ENCODE peak calls at places on chromosomes 13 and 19, in seven cellular contexts. S is vagina, Q is heart left ventricle, J is adrenal gland, E is lower leg skin, X is H1, P is stomach. A is an unnamed sample.

GRCh38 chr13:46663216-46663615 is 110.2 kb downstream of the LRCH1 start:
- DNase-seq in E (no peak), S (no peak), X (no peak), Q (no peak), P (no peak), J (no peak), A (no peak)

GRCh38 chr19:50205681-50206138 is 2.3 kb downstream of the MYH14 start:
- DNase-seq in E (no peak), S (no peak), Q (no peak), J (no peak), X (peak; percentile 64), P (peak; percentile 85), A (no peak)

GRCh38 chr13:26344980-26345379 is 91.1 kb downstream of the CDK8 start:
- DNase-seq in J (no peak), Q (no peak), S (no peak), X (no peak), P (no peak), E (no peak), A (no peak)

GRCh38 chr13:99909836-99910619 is 61.5 kb downstream of the ZIC5 start:
- DNase-seq in J (peak; percentile 49), E (no peak), Q (no peak), P (peak; percentile 59), X (no peak), S (no peak), A (no peak)

GRCh38 chr13:25879466-25879865 is 172.3 kb downstream of the SHISA2 start:
- DNase-seq in X (no peak), S (no peak), P (no peak), Q (no peak), E (no peak), J (no peak), A (no peak)

GRCh38 chr13:70255406-70255991 is 147.2 kb upstream of the KLHL1 start:
- DNase-seq in E (no peak), S (no peak), Q (peak; percentile 43), X (no peak), P (no peak), J (no peak), A (no peak)

GRCh38 chr13:110932588-110932987 is 17.7 kb upstream of the ANKRD10 start:
- DNase-seq in S (no peak), X (no peak), P (no peak), E (no peak), J (no peak), Q (no peak), A (no peak)

GRCh38 chr19:20038358-20039202 is 725 bp downstream of the ZNF682 start:
- DNase-seq in E (no peak), J (no peak), X (no peak), Q (no peak), S (no peak), P (no peak), A (no peak)

GRCh38 chr13:49436890-49437289 is 7.0 kb downstream of the CAB39L start:
- DNase-seq in X (no peak), J (peak; percentile 57), P (no peak), Q (no peak), S (no peak), E (no peak), A (peak; percentile 48)

GRCh38 chr19:43883864-43884263 is 51.2 kb downstream of the ZNF45 start:
- DNase-seq in E (no peak), J (no peak), Q (no peak), P (no peak), X (no peak), S (no peak), A (no peak)

GRCh38 chr19:906480-906879 is 6.5 kb downstream of the R3HDM4 start:
- DNase-seq in S (no peak), J (no peak), Q (no peak), E (no peak), X (no peak), P (no peak), A (no peak)

GRCh38 chr19:50207730-50208129 is 4.3 kb downstream of the MYH14 start:
- DNase-seq in J (no peak), S (no peak), E (no peak), P (no peak), Q (no peak), X (no peak), A (no peak)

GRCh38 chr13:20127563-20128458 is 33.0 kb downstream of the GJA3 start:
- DNase-seq in J (peak; percentile 76), X (peak; percentile 84), P (peak; percentile 70), Q (peak; percentile 88), S (no peak), E (peak; percentile 92), A (peak; percentile 32)

GRCh38 chr13:48431987-48432615 is 19.2 kb upstream of the LPAR6 start:
- DNase-seq in X (no peak), J (no peak), Q (no peak), S (no peak), P (no peak), E (no peak), A (no peak)

GRCh38 chr19:18167975-18168645 is 5.5 kb upstream of the IFI30 start:
- DNase-seq in X (peak; percentile 84), P (peak; percentile 59), J (peak; percentile 63), Q (no peak), E (no peak), S (no peak), A (no peak)

GRCh38 chr19:40252395-40252794 is 25.9 kb upstream of the CCNP start:
- DNase-seq in S (no peak), P (no peak), J (no peak), X (no peak), Q (peak; percentile 3), E (no peak), A (no peak)

GRCh38 chr13:32427852-32428580 is at the start of gene N4BP2L1:
- DNase-seq in J (peak; percentile 73), P (peak; percentile 71), Q (peak; percentile 85), X (peak; percentile 76), S (no peak), E (peak; percentile 97), A (peak; percentile 75)

GRCh38 chr13:32426981-32427851 is 714 bp downstream of the N4BP2L1 start:
- DNase-seq in Q (peak; percentile 69), E (peak; percentile 90), X (peak; percentile 82), J (peak; percentile 50), S (no peak), P (peak; percentile 57), A (peak; percentile 64)

GRCh38 chr13:32430018-32430747 is 2.3 kb upstream of the N4BP2L1 start:
- DNase-seq in P (no peak), X (no peak), E (no peak), S (no peak), Q (no peak), J (no peak), A (no peak)

GRCh38 chr13:32429406-32429909 is 1.5 kb upstream of the N4BP2L1 start:
- DNase-seq in P (no peak), E (no peak), S (no peak), Q (no peak), X (no peak), J (no peak), A (no peak)

GRCh38 chr13:32428581-32429072 is 697 bp upstream of the N4BP2L1 start:
- DNase-seq in J (peak; percentile 12), Q (no peak), P (no peak), E (no peak), X (no peak), S (no peak), A (no peak)
- H3K4me3 ChIP-seq in J (peak overlapping the region; percentile 96), Q (peak overlapping the region; percentile 82), P (peak overlapping the region; percentile 89), E (no peak overlapping the region), X (peak overlapping the region; percentile 61), S (peak overlapping the region; percentile 87), A (peak overlapping the region; percentile 97)

DNA sequence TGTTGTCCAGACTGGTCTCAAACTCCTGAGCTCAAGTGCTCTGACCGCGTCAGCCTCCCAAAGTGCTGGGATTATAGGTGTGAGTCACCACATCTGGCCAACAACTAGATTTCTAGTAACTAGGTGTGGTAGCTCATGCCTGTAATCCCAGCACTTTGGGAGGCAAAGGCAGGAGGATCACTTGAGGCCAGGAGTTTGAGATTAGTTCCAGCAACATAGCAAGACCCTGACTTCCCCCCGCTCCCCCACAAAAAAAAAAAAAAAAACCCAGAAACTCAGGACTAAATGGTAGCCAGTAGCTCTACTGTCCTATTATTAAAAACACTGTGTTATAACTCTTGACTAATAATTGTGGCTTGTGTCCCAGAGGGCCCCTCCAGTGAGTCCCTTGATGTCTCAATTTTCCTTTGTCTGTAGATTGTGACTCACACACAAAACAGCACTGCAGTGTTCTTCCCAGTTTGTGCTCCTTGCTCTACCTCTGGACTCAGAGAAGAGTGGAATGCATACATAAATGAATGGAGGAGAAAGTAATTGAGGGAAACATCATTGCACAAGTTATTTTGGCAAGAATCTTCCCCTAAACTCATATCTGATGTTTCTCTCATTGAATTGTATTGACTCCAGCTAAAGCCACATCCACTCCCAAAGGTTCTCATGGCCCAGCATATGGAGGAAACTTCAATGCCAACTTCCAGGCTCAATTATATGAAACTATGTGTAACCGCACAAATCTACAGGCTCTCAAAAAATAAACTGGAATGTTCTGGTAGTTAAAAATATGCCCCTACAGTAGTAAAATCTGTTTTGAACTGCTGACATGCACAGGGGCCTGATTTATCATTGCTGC is 8.8 kb downstream of the TPT1 start:
- DNase-seq in P (no peak), E (no peak), Q (no peak), J (peak; percentile 77), X (no peak), S (no peak), A (no peak)
- TF ChIP-seq POLR2A in P (no peak), E (no peak), Q (no peak), J (no peak), X (peak; percentile 4), S (no peak), A (no peak)

DNA sequence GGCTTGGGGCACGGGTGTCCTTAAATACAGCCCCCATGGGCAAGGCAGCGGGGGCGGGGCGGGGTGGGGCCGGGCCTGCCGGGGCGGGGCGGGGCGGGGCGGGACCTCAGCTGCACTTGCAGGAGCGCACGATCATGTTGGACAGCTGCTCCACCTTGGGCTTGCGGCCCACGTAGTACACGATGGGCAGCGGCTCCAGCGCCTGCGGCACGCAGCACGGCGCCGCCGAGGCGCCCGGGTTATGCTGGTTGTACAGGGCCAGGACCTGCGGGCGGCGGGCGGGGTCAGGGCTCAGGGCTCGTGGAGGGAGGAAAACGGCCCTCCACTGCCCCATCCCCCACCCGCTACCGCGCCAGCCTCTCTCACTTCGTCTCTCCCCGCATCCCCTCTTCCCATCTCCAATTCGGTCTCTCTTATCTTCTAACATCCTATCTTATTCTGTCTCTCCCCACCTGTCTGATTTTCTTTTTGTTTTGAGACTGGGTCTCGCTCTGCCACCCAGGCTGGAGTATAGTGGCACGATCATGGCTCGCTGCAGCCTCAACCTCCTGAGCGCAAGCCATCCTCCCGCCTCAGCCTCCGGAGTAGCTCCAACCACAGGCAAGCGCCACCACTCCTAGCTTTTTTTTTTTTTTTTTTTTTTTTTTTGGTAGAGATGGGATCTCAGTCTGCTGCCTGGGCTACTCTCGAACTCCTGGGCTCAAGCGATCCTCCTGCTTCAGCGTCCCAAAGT is 21.1 kb downstream of the CCDC97 start:
- DNase-seq in P (no peak), E (no peak), S (no peak), J (no peak), X (no peak), Q (no peak), A (no peak)
- H3K4me3 ChIP-seq in P (no peak overlapping the region), E (no peak overlapping the region), S (no peak overlapping the region), J (no peak overlapping the region), X (peak overlapping the region; percentile 30), Q (no peak overlapping the region), A (no peak overlapping the region)

DNA sequence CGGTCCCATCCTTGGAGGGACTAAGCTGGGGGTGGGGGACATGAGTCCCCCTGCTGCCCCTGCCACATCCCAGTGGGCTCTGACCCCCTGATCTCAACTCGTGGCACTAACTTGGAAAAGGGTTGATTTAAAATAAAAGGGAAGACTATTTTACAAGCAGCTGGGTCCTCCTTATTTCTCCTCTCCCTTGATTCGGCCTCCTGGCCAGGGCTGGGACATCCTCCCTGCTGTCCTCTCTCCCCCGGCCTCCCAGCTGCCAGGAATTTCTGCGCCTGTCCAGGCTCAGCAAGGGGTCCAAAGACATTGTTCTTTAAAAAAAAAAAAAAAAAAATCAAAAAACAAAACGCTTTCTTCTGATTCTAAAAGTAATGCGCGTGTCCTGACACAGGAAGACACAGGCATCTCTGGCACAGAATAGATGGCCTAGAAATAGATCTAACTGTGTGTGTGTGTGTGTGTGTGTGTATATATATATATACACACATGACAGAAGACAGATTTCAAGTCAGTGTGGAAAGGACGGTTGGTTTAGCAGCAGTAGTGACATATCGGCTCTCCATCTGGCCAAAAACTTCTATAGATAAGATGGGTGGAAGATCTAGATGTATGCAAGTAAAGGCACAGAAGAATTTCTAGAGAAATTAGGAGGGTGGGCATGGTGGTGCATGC is 12.3 kb upstream of the LENG8 start:
- DNase-seq in J (no peak), Q (no peak), P (no peak), X (no peak), E (no peak), S (no peak), A (no peak)
- TF ChIP-seq POLR2A in J (no peak), Q (no peak), P (no peak), X (no peak), E (no peak), S (no peak), A (no peak)